ENCODE peak calls at places on chromosomes 4 and X, in nine cellular contexts. C, D, F, O, W, L, Q, J and V are unnamed samples.

GRCh38 chrX:138871739-138872138 is 160.2 kb upstream of the FGF13 start:
- DNase-seq in J (no peak), W (no peak), L (no peak), D (no peak), F (no peak), C (no peak), Q (no peak), O (no peak), V (no peak)

GRCh38 chrX:56219702-56220101 is 12.5 kb upstream of the KLF8 start:
- DNase-seq in C (no peak), O (no peak), L (peak), D (no peak), J (peak), F (no peak), W (no peak), Q (peak), V (no peak)

GRCh38 chr4:165464813-165465381 is 86.1 kb downstream of the CPE start:
- DNase-seq in D (peak), J (peak), W (no peak), Q (peak), C (peak), L (peak), F (no peak), O (no peak), V (peak)

GRCh38 chrX:30308263-30309138 is 689 bp downstream of the NR0B1 start:
- DNase-seq in O (no peak), D (peak), W (no peak), J (no peak), L (peak), F (no peak), Q (no peak), C (no peak), V (peak)

GRCh38 chrX:101191217-101191750 is 28.3 kb upstream of the DRP2 start:
- DNase-seq in Q (no peak), L (peak), J (no peak), D (no peak), O (no peak), C (no peak), F (peak), W (peak), V (no peak)

GRCh38 chrX:5775985-5776384 is 452.7 kb downstream of the NLGN4X start:
- DNase-seq in O (no peak), C (no peak), L (no peak), J (no peak), F (no peak), W (no peak), D (no peak), Q (no peak), V (no peak)

GRCh38 chr4:67922697-67923096 is 38.9 kb upstream of the TMPRSS11D start:
- DNase-seq in J (no peak), W (no peak), C (no peak), Q (no peak), F (no peak), L (no peak), O (no peak), D (no peak), V (peak)

GRCh38 chr4:146255463-146255862 is 41.1 kb downstream of the REELD1 start:
- DNase-seq in W (no peak), Q (no peak), O (no peak), F (no peak), L (no peak), D (no peak), J (no peak), C (no peak), V (peak)

GRCh38 chr4:22496165-22496813 is 19.6 kb downstream of the ADGRA3 start:
- DNase-seq in L (no peak), W (no peak), F (no peak), J (no peak), O (no peak), D (no peak), C (no peak), Q (no peak), V (no peak)

GRCh38 chrX:68440940-68441339 is 7.6 kb upstream of the OPHN1 start:
- DNase-seq in O (peak), F (peak), D (no peak), Q (no peak), J (peak), W (peak), C (no peak), L (no peak), V (peak)

GRCh38 chr4:76305033-76305687 is 1.4 kb upstream of the STBD1 start:
- DNase-seq in F (no peak), C (no peak), O (no peak), L (no peak), D (no peak), J (no peak), Q (peak), W (no peak), V (no peak)

GRCh38 chrX:9866633-9867032 is 80.4 kb downstream of the SHROOM2 start:
- DNase-seq in C (no peak), W (no peak), O (no peak), Q (no peak), L (no peak), D (no peak), F (no peak), J (no peak), V (no peak)

GRCh38 chr4:177861551-177862094 is 419.4 kb upstream of the AGA start:
- DNase-seq in L (no peak), Q (no peak), O (no peak), W (no peak), F (no peak), C (no peak), J (no peak), D (no peak), V (no peak)

GRCh38 chrX:137483554-137483953 is 82.4 kb upstream of the ZIC3 start:
- DNase-seq in W (no peak), C (no peak), F (no peak), L (no peak), Q (no peak), J (no peak), D (no peak), O (no peak), V (no peak)

GRCh38 chrX:110180928-110181310 is 137.0 kb downstream of the AMMECR1 start:
- DNase-seq in J (peak), W (no peak), O (no peak), L (no peak), D (no peak), C (no peak), Q (no peak), F (no peak), V (peak)

GRCh38 chr4:22474636-22475310 is 41.1 kb downstream of the ADGRA3 start:
- DNase-seq in D (no peak), L (no peak), F (no peak), C (no peak), J (peak), Q (no peak), W (no peak), O (no peak), V (peak)

GRCh38 chr4:177901786-177902185 is 459.5 kb upstream of the AGA start:
- DNase-seq in Q (no peak), F (no peak), C (no peak), J (no peak), O (no peak), D (no peak), W (no peak), L (no peak), V (peak)

DNA sequence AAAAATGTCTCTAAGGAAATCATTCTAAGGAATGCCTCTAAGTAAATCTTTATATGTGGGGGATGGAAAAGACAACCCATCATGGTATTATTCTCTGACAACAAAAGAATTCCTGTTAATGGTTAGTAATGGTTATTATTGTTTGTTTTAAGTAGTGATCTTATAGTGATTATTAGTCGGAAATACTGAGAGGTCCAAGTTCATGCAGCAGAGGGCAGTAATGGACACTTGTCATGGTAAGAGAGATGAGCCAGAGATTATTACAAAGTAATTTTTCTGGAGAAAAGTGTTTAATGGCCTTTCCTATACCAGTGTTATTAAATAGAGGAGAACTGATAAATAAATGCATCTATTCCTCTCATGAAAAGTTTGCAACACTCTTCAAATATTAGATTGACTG is 8.1 kb upstream of the DKK2 start:
- DNase-seq in Q (peak), O (no peak), D (no peak), C (no peak), J (peak), L (no peak), W (no peak), F (no peak), V (no peak)
- TF ChIP-seq CTCF in Q (peak), O (no peak), D (no peak), C (no peak), J (peak), L (peak), W (no peak), F (no peak), V (peak)

DNA sequence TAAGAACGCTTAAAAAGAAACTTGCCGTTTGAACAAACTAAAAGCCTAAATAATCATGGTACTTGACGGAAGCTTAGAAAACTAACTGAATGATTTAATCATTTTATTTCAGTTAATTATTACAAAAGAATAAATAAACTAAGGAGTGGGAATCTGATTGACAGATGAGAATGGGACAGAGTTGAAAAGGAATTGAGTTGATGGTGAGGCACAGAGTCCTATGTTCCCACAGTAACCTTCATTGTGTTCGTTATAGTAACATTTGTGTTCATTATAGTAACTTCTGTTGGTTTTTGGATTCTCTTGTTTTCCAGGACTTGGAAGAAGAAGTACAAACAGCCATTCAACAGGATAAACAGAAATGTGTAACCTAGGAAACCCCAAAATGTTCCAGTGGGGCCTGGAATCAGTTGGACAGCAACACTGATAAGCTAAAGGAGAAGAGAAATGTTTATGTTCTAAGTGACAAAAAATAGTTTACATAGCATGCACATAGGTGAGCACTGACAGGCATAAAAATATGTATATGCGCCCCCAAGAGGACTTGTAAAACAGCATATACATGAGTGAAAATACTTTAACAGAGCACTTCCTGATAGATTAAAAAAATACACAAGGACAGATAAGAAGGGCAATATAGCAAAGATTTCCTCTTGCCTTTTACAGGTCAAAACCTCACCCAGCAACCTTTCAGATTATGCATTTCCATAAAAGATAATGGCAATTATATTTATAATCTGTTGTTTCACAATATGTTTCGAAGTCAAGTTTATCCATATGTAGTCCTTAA is 218.6 kb upstream of the HTR2C start:
- DNase-seq in W (no peak), O (no peak), J (no peak), F (no peak), L (no peak), C (no peak), Q (no peak), D (no peak), V (no peak)
- TF ChIP-seq CTCF in W (no peak), O (no peak), J (no peak), F (no peak), L (no peak), C (no peak), Q (no peak), D (no peak), V (no peak)

GRCh38 chr4:15778191-15778741 is at the start of gene CD38:
- DNase-seq in O (no peak), F (no peak), Q (peak), C (no peak), J (no peak), D (peak), W (peak), L (peak), V (no peak)
- TF ChIP-seq CTCF in O (no peak), F (no peak), Q (no peak), C (no peak), J (no peak), D (no peak), W (no peak), L (no peak), V (no peak)

DNA sequence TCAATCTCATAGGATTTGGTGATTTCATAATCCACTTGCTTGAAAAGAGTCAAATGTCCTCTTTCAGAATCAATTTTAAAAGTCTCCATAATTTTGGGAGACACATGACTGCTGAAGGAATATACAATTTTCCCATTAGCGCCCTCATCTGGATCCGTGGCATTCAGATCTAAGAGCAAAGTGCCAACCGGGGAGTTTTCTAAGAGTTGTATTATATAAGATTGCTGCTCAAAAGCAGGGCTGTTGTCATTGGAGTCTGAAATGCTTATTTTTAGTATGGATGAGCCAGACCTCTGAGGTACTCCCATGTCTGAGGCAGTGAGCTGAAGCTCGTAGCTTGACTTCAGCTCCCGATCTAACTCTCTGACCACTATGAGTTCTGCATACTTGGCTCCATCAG is 1.2 kb downstream of the PCDH18 start:
- DNase-seq in Q (no peak), L (peak), C (no peak), F (peak), J (no peak), O (no peak), D (no peak), W (no peak), V (peak)
- TF ChIP-seq CTCF in Q (peak), L (peak), C (no peak), F (peak), J (no peak), O (peak), D (no peak), W (peak), V (peak)

GRCh38 chr4:64330143-64330542 is 79.1 kb downstream of the TECRL start:
- DNase-seq in C (no peak), O (no peak), L (no peak), F (no peak), W (no peak), D (no peak), Q (peak), J (no peak), V (no peak)
- TF ChIP-seq CTCF in C (no peak), O (no peak), L (peak), F (no peak), W (no peak), D (no peak), Q (peak), J (no peak), V (no peak)

GRCh38 chr4:6909970-6910339 is 329 bp downstream of the TBC1D14 start:
- DNase-seq in J (no peak), O (no peak), Q (peak), D (no peak), F (no peak), C (peak), W (no peak), L (peak), V (no peak)

GRCh38 chr4:6908397-6909112 is 1.1 kb upstream of the TBC1D14 start:
- DNase-seq in F (no peak), D (no peak), J (no peak), C (no peak), L (no peak), W (no peak), O (no peak), Q (no peak), V (no peak)

GRCh38 chr4:6910340-6910959 is 824 bp downstream of the TBC1D14 start:
- DNase-seq in W (no peak), D (no peak), O (no peak), Q (no peak), L (peak), C (no peak), J (no peak), F (no peak), V (no peak)

GRCh38 chr4:6907658-6908191 is 1.9 kb upstream of the TBC1D14 start:
- DNase-seq in J (peak), F (no peak), O (no peak), Q (no peak), W (no peak), C (no peak), D (no peak), L (peak), V (no peak)

GRCh38 chr4:6909113-6909969 is at the start of gene TBC1D14:
- DNase-seq in J (peak), W (peak), O (peak), F (peak), Q (peak), D (peak), L (peak), C (peak), V (peak)
- TF ChIP-seq CTCF in J (peak), W (no peak), O (peak), F (peak), Q (peak), D (no peak), L (peak), C (no peak), V (peak)

DNA sequence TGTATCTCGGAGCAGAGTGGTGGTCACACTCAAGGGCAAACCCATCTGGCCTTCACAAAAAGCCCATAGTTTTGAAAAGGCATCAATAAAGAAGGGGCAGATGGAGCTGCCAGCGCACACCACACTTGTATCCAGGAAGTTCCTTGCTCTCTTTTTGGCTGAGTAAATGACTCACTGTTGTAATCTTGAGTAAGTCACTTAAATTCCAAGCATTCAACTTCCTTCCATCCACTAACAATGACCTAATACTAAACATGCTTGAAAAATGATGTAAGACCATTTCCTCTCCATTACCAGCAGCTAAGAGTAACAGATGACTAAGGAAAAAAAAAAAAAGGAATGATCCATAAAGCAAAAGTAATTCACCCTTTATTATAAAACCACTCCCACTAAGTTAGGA is 32.4 kb upstream of the MYOZ2 start:
- DNase-seq in J (peak), Q (no peak), W (peak), L (no peak), O (no peak), D (no peak), C (no peak), F (peak), V (peak)
- TF ChIP-seq CTCF in J (no peak), Q (no peak), W (no peak), L (no peak), O (no peak), D (no peak), C (no peak), F (no peak), V (no peak)

GRCh38 chr4:48074657-48075056 is 58.1 kb downstream of the NIPAL1 start:
- DNase-seq in C (no peak), D (no peak), W (no peak), Q (no peak), J (peak), F (no peak), L (no peak), O (no peak), V (no peak)

GRCh38 chr4:48073567-48074103 is 57.1 kb downstream of the NIPAL1 start:
- DNase-seq in W (no peak), Q (no peak), O (no peak), L (no peak), C (no peak), J (no peak), F (no peak), D (no peak), V (no peak)

GRCh38 chr4:48069026-48069425 is 52.5 kb downstream of the NIPAL1 start:
- DNase-seq in O (no peak), D (no peak), L (no peak), Q (no peak), C (no peak), J (no peak), F (no peak), W (no peak), V (no peak)

GRCh38 chr4:48068182-48068581 is 51.6 kb downstream of the NIPAL1 start:
- DNase-seq in J (no peak), O (no peak), C (no peak), F (no peak), L (no peak), Q (no peak), D (no peak), W (no peak), V (no peak)

GRCh38 chr4:48071171-48071570 is 54.6 kb downstream of the NIPAL1 start:
- DNase-seq in L (no peak), W (no peak), Q (no peak), D (no peak), C (no peak), J (no peak), O (no peak), F (no peak), V (no peak)
- TF ChIP-seq CTCF in L (no peak), W (no peak), Q (no peak), D (no peak), C (no peak), J (no peak), O (no peak), F (no peak), V (no peak)